ENCODE peak calls at places on chromosomes 12 and 14, in eight cellular contexts. One of them, this sample, is unnamed.

GRCh38 chr14:64000749-64001148 is 147.9 kb downstream of the SYNE2 start:
- DNase-seq in suprapubic skin: no peak
- DNase-seq in right lobe of liver: no peak
- DNase-seq in A549: no peak
- DNase-seq in sigmoid colon: no peak
- DNase-seq in heart left ventricle: no peak
- DNase-seq in HCT116: no peak
- DNase-seq in esophagus squamous epithelium: no peak
- DNase-seq in this sample: no peak

GRCh38 chr12:129193263-129193871 is 340.1 kb downstream of the GLT1D1 start:
- DNase-seq in suprapubic skin: no peak
- DNase-seq in right lobe of liver: no peak
- DNase-seq in A549: peak; percentile 9
- DNase-seq in sigmoid colon: no peak
- DNase-seq in heart left ventricle: no peak
- DNase-seq in HCT116: no peak
- DNase-seq in esophagus squamous epithelium: no peak
- DNase-seq in this sample: no peak

GRCh38 chr12:33357181-33357580 is 82.4 kb downstream of the SYT10 start:
- DNase-seq in suprapubic skin: no peak
- DNase-seq in right lobe of liver: no peak
- DNase-seq in A549: no peak
- DNase-seq in sigmoid colon: no peak
- DNase-seq in heart left ventricle: no peak
- DNase-seq in HCT116: no peak
- DNase-seq in esophagus squamous epithelium: no peak
- DNase-seq in this sample: no peak

GRCh38 chr14:58166005-58166983 is 14.3 kb upstream of the ARMH4 start:
- DNase-seq in suprapubic skin: peak; percentile 90
- DNase-seq in right lobe of liver: peak; percentile 81
- DNase-seq in A549: peak; percentile 55
- DNase-seq in sigmoid colon: peak; percentile 90
- DNase-seq in heart left ventricle: peak; percentile 90
- DNase-seq in HCT116: peak; percentile 62
- DNase-seq in esophagus squamous epithelium: no peak
- DNase-seq in this sample: peak; percentile 87

GRCh38 chr12:24592048-24592447 is 356.9 kb downstream of the BCAT1 start:
- DNase-seq in suprapubic skin: no peak
- DNase-seq in right lobe of liver: no peak
- DNase-seq in A549: no peak
- DNase-seq in sigmoid colon: no peak
- DNase-seq in heart left ventricle: no peak
- DNase-seq in HCT116: no peak
- DNase-seq in esophagus squamous epithelium: no peak
- DNase-seq in this sample: no peak

GRCh38 chr12:122834921-122835692 is at the start of gene HIP1R:
- DNase-seq in suprapubic skin: peak; percentile 78
- DNase-seq in right lobe of liver: peak; percentile 70
- DNase-seq in A549: peak; percentile 50
- DNase-seq in sigmoid colon: peak; percentile 69
- DNase-seq in heart left ventricle: no peak
- DNase-seq in HCT116: peak; percentile 16
- DNase-seq in esophagus squamous epithelium: no peak
- DNase-seq in this sample: no peak

GRCh38 chr14:96762650-96763049 is 34.5 kb upstream of the VRK1 start:
- DNase-seq in suprapubic skin: no peak
- DNase-seq in right lobe of liver: no peak
- DNase-seq in A549: peak; percentile 80
- DNase-seq in sigmoid colon: no peak
- DNase-seq in heart left ventricle: no peak
- DNase-seq in HCT116: peak; percentile 80
- DNase-seq in esophagus squamous epithelium: no peak
- DNase-seq in this sample: no peak

GRCh38 chr12:55696796-55697462 is 10.8 kb downstream of the ITGA7 start:
- DNase-seq in suprapubic skin: no peak
- DNase-seq in right lobe of liver: no peak
- DNase-seq in A549: no peak
- DNase-seq in sigmoid colon: peak; percentile 57
- DNase-seq in heart left ventricle: no peak
- DNase-seq in HCT116: no peak
- DNase-seq in esophagus squamous epithelium: no peak
- DNase-seq in this sample: peak; percentile 11

GRCh38 chr12:131218291-131219172 is 264.8 kb downstream of the ADGRD1 start:
- DNase-seq in suprapubic skin: no peak
- DNase-seq in right lobe of liver: no peak
- DNase-seq in A549: no peak
- DNase-seq in sigmoid colon: no peak
- DNase-seq in heart left ventricle: no peak
- DNase-seq in HCT116: no peak
- DNase-seq in esophagus squamous epithelium: no peak
- DNase-seq in this sample: no peak

GRCh38 chr12:113762155-113762848 is 203.8 kb downstream of the RBM19 start:
- DNase-seq in suprapubic skin: no peak
- DNase-seq in right lobe of liver: no peak
- DNase-seq in A549: no peak
- DNase-seq in sigmoid colon: no peak
- DNase-seq in heart left ventricle: no peak
- DNase-seq in HCT116: no peak
- DNase-seq in esophagus squamous epithelium: no peak
- DNase-seq in this sample: no peak

GRCh38 chr12:22046968-22047390 is 961 bp downstream of the CMAS start:
- DNase-seq in suprapubic skin: no peak
- DNase-seq in right lobe of liver: no peak
- DNase-seq in A549: no peak
- DNase-seq in sigmoid colon: no peak
- DNase-seq in heart left ventricle: no peak
- DNase-seq in HCT116: no peak
- DNase-seq in esophagus squamous epithelium: no peak
- DNase-seq in this sample: no peak

GRCh38 chr12:111643428-111643826 is 42.3 kb downstream of the BRAP start:
- DNase-seq in suprapubic skin: no peak
- DNase-seq in right lobe of liver: no peak
- DNase-seq in A549: no peak
- DNase-seq in sigmoid colon: no peak
- DNase-seq in heart left ventricle: no peak
- DNase-seq in HCT116: no peak
- DNase-seq in esophagus squamous epithelium: no peak
- DNase-seq in this sample: no peak

GRCh38 chr12:12518919-12519318 is 43.7 kb downstream of the DUSP16 start:
- DNase-seq in suprapubic skin: no peak
- DNase-seq in right lobe of liver: no peak
- DNase-seq in A549: no peak
- DNase-seq in sigmoid colon: no peak
- DNase-seq in heart left ventricle: no peak
- DNase-seq in HCT116: no peak
- DNase-seq in esophagus squamous epithelium: no peak
- DNase-seq in this sample: no peak

GRCh38 chr12:68392376-68392775 is 60.2 kb upstream of the MDM1 start:
- DNase-seq in suprapubic skin: no peak
- DNase-seq in right lobe of liver: no peak
- DNase-seq in A549: no peak
- DNase-seq in sigmoid colon: no peak
- DNase-seq in heart left ventricle: no peak
- DNase-seq in HCT116: no peak
- DNase-seq in esophagus squamous epithelium: no peak
- DNase-seq in this sample: no peak

GRCh38 chr12:46983959-46984833 is 95.2 kb upstream of the PCED1B start:
- DNase-seq in suprapubic skin: no peak
- DNase-seq in right lobe of liver: no peak
- DNase-seq in A549: peak; percentile 34
- DNase-seq in sigmoid colon: no peak
- DNase-seq in heart left ventricle: no peak
- DNase-seq in HCT116: peak; percentile 56
- DNase-seq in esophagus squamous epithelium: no peak
- DNase-seq in this sample: no peak

GRCh38 chr14:77603654-77604270 is 12.7 kb downstream of the SPTLC2 start:
- DNase-seq in suprapubic skin: no peak
- DNase-seq in right lobe of liver: no peak
- DNase-seq in A549: peak; percentile 56
- DNase-seq in sigmoid colon: no peak
- DNase-seq in heart left ventricle: peak; percentile 65
- DNase-seq in HCT116: no peak
- DNase-seq in esophagus squamous epithelium: no peak
- DNase-seq in this sample: peak; percentile 21
- TF ChIP-seq CTCF in suprapubic skin: peak; percentile 17
- TF ChIP-seq CTCF in right lobe of liver: no peak
- TF ChIP-seq CTCF in A549: peak; percentile 41
- TF ChIP-seq CTCF in sigmoid colon: no peak
- TF ChIP-seq CTCF in heart left ventricle: peak; percentile 30
- TF ChIP-seq CTCF in HCT116: peak; percentile 49
- TF ChIP-seq CTCF in esophagus squamous epithelium: no peak
- TF ChIP-seq CTCF in this sample: no peak

GRCh38 chr12:53451661-53452158 is at the start of gene PCBP2:
- DNase-seq in suprapubic skin: peak; percentile 99
- DNase-seq in right lobe of liver: peak; percentile 98
- DNase-seq in A549: peak; percentile 99
- DNase-seq in sigmoid colon: peak; percentile 99
- DNase-seq in heart left ventricle: peak; percentile 99
- DNase-seq in HCT116: peak; percentile 99
- DNase-seq in esophagus squamous epithelium: peak; percentile 87
- DNase-seq in this sample: peak; percentile 98

GRCh38 chr12:53454710-53455109 is 2.8 kb downstream of the PCBP2 start:
- DNase-seq in suprapubic skin: no peak
- DNase-seq in right lobe of liver: no peak
- DNase-seq in A549: no peak
- DNase-seq in sigmoid colon: no peak
- DNase-seq in heart left ventricle: no peak
- DNase-seq in HCT116: no peak
- DNase-seq in esophagus squamous epithelium: no peak
- DNase-seq in this sample: no peak

GRCh38 chr12:53456654-53457366 is 4.9 kb downstream of the PCBP2 start:
- DNase-seq in suprapubic skin: no peak
- DNase-seq in right lobe of liver: no peak
- DNase-seq in A549: no peak
- DNase-seq in sigmoid colon: no peak
- DNase-seq in heart left ventricle: no peak
- DNase-seq in HCT116: no peak
- DNase-seq in esophagus squamous epithelium: no peak
- DNase-seq in this sample: no peak

GRCh38 chr12:53452159-53453077 is 516 bp downstream of the PCBP2 start:
- DNase-seq in suprapubic skin: peak; percentile 89
- DNase-seq in right lobe of liver: peak; percentile 86
- DNase-seq in A549: peak; percentile 74
- DNase-seq in sigmoid colon: peak; percentile 95
- DNase-seq in heart left ventricle: peak; percentile 89
- DNase-seq in HCT116: peak; percentile 64
- DNase-seq in esophagus squamous epithelium: peak; percentile 49
- DNase-seq in this sample: peak; percentile 87

GRCh38 chr12:53453953-53454640 is 2.2 kb downstream of the PCBP2 start:
- DNase-seq in suprapubic skin: no peak
- DNase-seq in right lobe of liver: no peak
- DNase-seq in A549: no peak
- DNase-seq in sigmoid colon: no peak
- DNase-seq in heart left ventricle: no peak
- DNase-seq in HCT116: no peak
- DNase-seq in esophagus squamous epithelium: no peak
- DNase-seq in this sample: no peak
- TF ChIP-seq POLR2A in suprapubic skin: no peak
- TF ChIP-seq POLR2A in right lobe of liver: no peak
- TF ChIP-seq POLR2A in A549: no peak
- TF ChIP-seq POLR2A in sigmoid colon: no peak
- TF ChIP-seq POLR2A in heart left ventricle: no peak
- TF ChIP-seq POLR2A in HCT116: no peak
- TF ChIP-seq POLR2A in esophagus squamous epithelium: no peak
- TF ChIP-seq POLR2A in this sample: no peak

DNA sequence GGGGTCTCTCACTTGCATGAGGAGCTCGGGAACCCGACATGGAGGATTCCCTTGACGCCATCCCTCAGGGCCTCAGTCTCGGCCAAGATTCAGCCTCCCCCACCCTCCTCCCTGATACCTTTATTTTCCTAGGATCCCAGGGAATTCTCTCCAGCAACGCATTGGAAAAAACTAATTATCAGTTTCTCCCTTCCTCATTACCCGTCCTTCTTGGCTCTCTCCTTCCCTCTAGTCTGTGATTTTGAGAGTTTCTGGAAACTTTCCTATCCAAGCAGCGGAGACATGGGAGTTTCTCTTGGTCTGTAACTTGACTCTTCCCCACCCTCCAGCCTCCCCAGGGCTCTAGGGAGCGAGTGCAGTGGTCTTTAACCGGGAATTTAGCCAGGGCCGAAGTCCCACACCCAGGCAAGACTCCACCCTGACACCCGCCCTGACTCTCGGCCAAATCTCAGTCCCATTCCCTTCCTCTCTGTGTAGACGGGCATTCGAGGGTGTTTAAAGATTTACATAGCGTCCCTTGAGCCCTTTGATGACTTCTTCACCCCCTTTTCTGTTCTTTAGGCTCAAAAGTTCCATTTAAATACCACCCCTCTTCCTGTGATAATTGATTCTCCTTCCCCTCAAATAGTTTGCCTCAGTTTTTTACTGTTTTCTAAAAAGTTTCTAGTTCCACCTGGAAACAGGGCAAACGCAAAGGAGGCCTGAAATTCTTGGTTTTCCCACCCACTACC is 6.7 kb downstream of the HOXC5 start:
- DNase-seq in suprapubic skin: no peak
- DNase-seq in right lobe of liver: no peak
- DNase-seq in A549: no peak
- DNase-seq in sigmoid colon: no peak
- DNase-seq in heart left ventricle: no peak
- DNase-seq in HCT116: no peak
- DNase-seq in esophagus squamous epithelium: no peak
- DNase-seq in this sample: no peak
- H3K27ac ChIP-seq in suprapubic skin: peak overlapping the region; percentile 35
- H3K27ac ChIP-seq in right lobe of liver: no peak overlapping the region
- H3K27ac ChIP-seq in A549: no peak overlapping the region
- H3K27ac ChIP-seq in sigmoid colon: no peak overlapping the region
- H3K27ac ChIP-seq in heart left ventricle: no peak overlapping the region
- H3K27ac ChIP-seq in HCT116: no peak overlapping the region
- H3K27ac ChIP-seq in esophagus squamous epithelium: peak overlapping the region; percentile 65
- H3K27ac ChIP-seq in this sample: peak overlapping the region; percentile 43

GRCh38 chr12:221736-222135 is 7.8 kb upstream of the SLC6A12 start:
- DNase-seq in suprapubic skin: no peak
- DNase-seq in right lobe of liver: no peak
- DNase-seq in A549: no peak
- DNase-seq in sigmoid colon: no peak
- DNase-seq in heart left ventricle: no peak
- DNase-seq in HCT116: no peak
- DNase-seq in esophagus squamous epithelium: no peak
- DNase-seq in this sample: no peak

GRCh38 chr12:218221-218620 is 4.3 kb upstream of the SLC6A12 start:
- DNase-seq in suprapubic skin: no peak
- DNase-seq in right lobe of liver: no peak
- DNase-seq in A549: no peak
- DNase-seq in sigmoid colon: no peak
- DNase-seq in heart left ventricle: no peak
- DNase-seq in HCT116: no peak
- DNase-seq in esophagus squamous epithelium: no peak
- DNase-seq in this sample: no peak

GRCh38 chr12:218728-219590 is 5.0 kb upstream of the SLC6A12 start:
- DNase-seq in suprapubic skin: no peak
- DNase-seq in right lobe of liver: no peak
- DNase-seq in A549: no peak
- DNase-seq in sigmoid colon: no peak
- DNase-seq in heart left ventricle: no peak
- DNase-seq in HCT116: no peak
- DNase-seq in esophagus squamous epithelium: no peak
- DNase-seq in this sample: no peak

GRCh38 chr12:220946-221550 is 7.1 kb upstream of the SLC6A12 start:
- DNase-seq in suprapubic skin: no peak
- DNase-seq in right lobe of liver: no peak
- DNase-seq in A549: no peak
- DNase-seq in sigmoid colon: no peak
- DNase-seq in heart left ventricle: no peak
- DNase-seq in HCT116: no peak
- DNase-seq in esophagus squamous epithelium: no peak
- DNase-seq in this sample: no peak

GRCh38 chr12:219891-220352 is 6.0 kb upstream of the SLC6A12 start:
- DNase-seq in suprapubic skin: peak; percentile 87
- DNase-seq in right lobe of liver: peak; percentile 68
- DNase-seq in A549: peak; percentile 84
- DNase-seq in sigmoid colon: no peak
- DNase-seq in heart left ventricle: peak; percentile 80
- DNase-seq in HCT116: peak; percentile 73
- DNase-seq in esophagus squamous epithelium: no peak
- DNase-seq in this sample: peak; percentile 33
- TF ChIP-seq CTCF in suprapubic skin: peak; percentile 65
- TF ChIP-seq CTCF in right lobe of liver: peak; percentile 65
- TF ChIP-seq CTCF in A549: peak; percentile 70
- TF ChIP-seq CTCF in sigmoid colon: peak; percentile 23
- TF ChIP-seq CTCF in heart left ventricle: peak; percentile 58
- TF ChIP-seq CTCF in HCT116: peak; percentile 99
- TF ChIP-seq CTCF in esophagus squamous epithelium: no peak
- TF ChIP-seq CTCF in this sample: peak; percentile 42

This sample was measured in uterus.